ENCODE peak calls at places on chromosome 19, in seven cellular contexts. M is NCI-H1105 treated with DMSO at 0.1 percent for 48 hours, R is AML-193, G is bronchial epithelial cell, I is LoVo, P is MV-4-11, J is GM13977. V is an unnamed sample.

GRCh38 chr19:48608798-48609263 is 2.3 kb downstream of the SPACA4 start:
- DNase-seq in J (peak), P (peak), M (peak), I (peak), R (peak), G (peak), V (peak)

GRCh38 chr19:13150919-13151604 is 851 bp downstream of the IER2 start:
- DNase-seq in R (no peak), J (peak), P (no peak), I (no peak), M (no peak), G (no peak), V (no peak)

GRCh38 chr19:8148088-8148409 is 1.3 kb downstream of the FBN3 start:
- DNase-seq in I (no peak), R (no peak), J (no peak), G (no peak), M (no peak), P (no peak), V (no peak)

GRCh38 chr19:10553087-10553667 is 9.5 kb downstream of the ATG4D start:
- DNase-seq in G (no peak), R (no peak), I (no peak), J (peak), M (no peak), P (peak), V (no peak)

GRCh38 chr19:58033741-58034475 is at the start of gene ZSCAN1:
- DNase-seq in G (peak), J (no peak), I (no peak), R (no peak), M (no peak), P (no peak), V (no peak)

GRCh38 chr19:35272122-35272715 is 3.5 kb downstream of the USF2 start:
- DNase-seq in P (peak), I (no peak), G (no peak), R (peak), J (no peak), M (no peak), V (no peak)

GRCh38 chr19:610071-610800 is 20.6 kb downstream of the HCN2 start:
- DNase-seq in G (no peak), R (no peak), J (no peak), M (no peak), I (no peak), P (no peak), V (no peak)

GRCh38 chr19:34725400-34725799 is 8.6 kb upstream of the ZNF181 start:
- DNase-seq in R (no peak), G (no peak), J (no peak), I (no peak), M (no peak), P (no peak), V (no peak)

GRCh38 chr19:32233091-32233490 is 112.3 kb upstream of the ZNF507 start:
- DNase-seq in M (no peak), P (peak), J (no peak), R (no peak), G (no peak), I (no peak), V (no peak)

GRCh38 chr19:18847516-18848463 is 16.0 kb downstream of the UPF1 start:
- DNase-seq in I (no peak), M (no peak), P (no peak), R (no peak), G (no peak), J (no peak), V (no peak)

GRCh38 chr19:36215276-36216171 is 618 bp downstream of the ZNF146 start:
- DNase-seq in G (peak), M (no peak), R (peak), J (no peak), P (no peak), I (no peak), V (no peak)

GRCh38 chr19:50358483-50359431 is 6.7 kb downstream of the NAPSA start:
- DNase-seq in R (no peak), G (no peak), I (peak), J (peak), P (peak), M (peak), V (peak)

GRCh38 chr19:8352134-8352827 is 9.2 kb upstream of the KANK3 start:
- DNase-seq in R (no peak), I (no peak), M (no peak), G (no peak), P (no peak), J (no peak), V (no peak)

V was measured in NCI-H446 treated with DMSO at 0.1 percent for 48 hours.